ENCODE peak calls at places on chromosome 13, in five cellular contexts. C is G401, X is RPMI7951, I is brain microvascular endothelial cell, L is M059J. K is an unnamed sample.

GRCh38 chr13:44385401-44385800 is 11.8 kb downstream of the SERP2 start:
- DNase-seq in X (no peak), L (no peak), I (no peak), C (no peak), K (no peak)

GRCh38 chr13:112181336-112182051 is 114.5 kb downstream of the SOX1 start:
- DNase-seq in I (no peak), C (no peak), X (no peak), L (no peak), K (no peak)

GRCh38 chr13:58160980-58161379 is 529.4 kb downstream of the PCDH17 start:
- DNase-seq in C (no peak), I (no peak), L (no peak), X (no peak), K (no peak)

GRCh38 chr13:36814465-36814864 is 4.6 kb upstream of the RFXAP start:
- DNase-seq in I (no peak), X (peak; percentile 38), L (peak; percentile 39), C (no peak), K (no peak)

GRCh38 chr13:33182729-33183128 is 102.8 kb downstream of the STARD13 start:
- DNase-seq in C (no peak), L (no peak), X (no peak), I (no peak), K (no peak)

GRCh38 chr13:109989155-109989554 is 202.8 kb upstream of the IRS2 start:
- DNase-seq in L (peak; percentile 58), X (peak; percentile 63), C (no peak), I (peak; percentile 67), K (no peak)

GRCh38 chr13:23628765-23629565 is 58.8 kb downstream of the TNFRSF19 start:
- DNase-seq in I (no peak), C (no peak), L (no peak), X (no peak), K (no peak)

GRCh38 chr13:46844431-46844830 is 47.5 kb upstream of the ESD start:
- DNase-seq in C (no peak), I (no peak), X (no peak), L (peak; percentile 53), K (no peak)

GRCh38 chr13:33110713-33111413 is 94.6 kb downstream of the KL start:
- DNase-seq in X (no peak), C (no peak), I (no peak), L (no peak), K (no peak)

GRCh38 chr13:23751195-23751594 is 138.0 kb downstream of the MIPEP start:
- DNase-seq in I (peak; percentile 36), X (peak; percentile 9), C (no peak), L (peak; percentile 70), K (no peak)

GRCh38 chr13:109154546-109154945 is 525.1 kb downstream of the MYO16 start:
- DNase-seq in X (no peak), C (no peak), I (no peak), L (no peak), K (no peak)

GRCh38 chr13:49791214-49791752 is 1.2 kb downstream of the KPNA3 start:
- DNase-seq in C (peak; percentile 52), I (peak; percentile 5), L (peak; percentile 44), X (peak; percentile 14), K (peak; percentile 23)